ENCODE peak calls at places on chromosomes 7 and 10, in seven cellular contexts. One of them, this sample, is unnamed.

GRCh38 chr10:5551531-5552375 is 27.0 kb downstream of the CALML3 start:
- DNase-seq in HepG2: no peak
- DNase-seq in endothelial cell of umbilical vein: no peak
- DNase-seq in K562: peak; percentile 55
- DNase-seq in HCT116: no peak
- DNase-seq in GM12878: peak; percentile 2
- DNase-seq in GM23338: no peak
- DNase-seq in this sample: no peak

GRCh38 chr7:148611692-148612091 is 21.1 kb downstream of the C7orf33 start:
- DNase-seq in K562: no peak
- DNase-seq in GM23338: peak; percentile 78
- DNase-seq in GM12878: no peak
- DNase-seq in endothelial cell of umbilical vein: no peak
- DNase-seq in HCT116: no peak
- DNase-seq in HepG2: no peak
- DNase-seq in this sample: no peak

GRCh38 chr7:117951285-117951684 is 78.0 kb upstream of the CTTNBP2 start:
- DNase-seq in HCT116: no peak
- DNase-seq in HepG2: no peak
- DNase-seq in K562: no peak
- DNase-seq in GM12878: no peak
- DNase-seq in endothelial cell of umbilical vein: no peak
- DNase-seq in GM23338: no peak
- DNase-seq in this sample: no peak

GRCh38 chr7:32905175-32905662 is 13.7 kb upstream of the KBTBD2 start:
- DNase-seq in GM12878: no peak
- DNase-seq in endothelial cell of umbilical vein: peak; percentile 86
- DNase-seq in HepG2: no peak
- DNase-seq in HCT116: peak; percentile 42
- DNase-seq in GM23338: peak; percentile 98
- DNase-seq in K562: peak; percentile 81
- DNase-seq in this sample: peak; percentile 95

GRCh38 chr7:139099181-139099947 is 10.2 kb downstream of the ZC3HAV1 start:
- DNase-seq in endothelial cell of umbilical vein: no peak
- DNase-seq in HepG2: no peak
- DNase-seq in K562: no peak
- DNase-seq in GM12878: no peak
- DNase-seq in GM23338: no peak
- DNase-seq in HCT116: no peak
- DNase-seq in this sample: no peak

GRCh38 chr10:17236468-17236886 is 8.4 kb downstream of the VIM start:
- DNase-seq in endothelial cell of umbilical vein: peak; percentile 25
- DNase-seq in GM12878: no peak
- DNase-seq in GM23338: no peak
- DNase-seq in HCT116: no peak
- DNase-seq in HepG2: no peak
- DNase-seq in K562: no peak
- DNase-seq in this sample: no peak

GRCh38 chr10:125951290-125951689 is 54.9 kb downstream of the FANK1 start:
- DNase-seq in endothelial cell of umbilical vein: no peak
- DNase-seq in K562: no peak
- DNase-seq in GM23338: no peak
- DNase-seq in HepG2: peak; percentile 47
- DNase-seq in HCT116: no peak
- DNase-seq in GM12878: no peak
- DNase-seq in this sample: no peak

GRCh38 chr10:6737080-6737641 is 157.1 kb upstream of the PRKCQ start:
- DNase-seq in K562: no peak
- DNase-seq in endothelial cell of umbilical vein: no peak
- DNase-seq in GM23338: peak; percentile 56
- DNase-seq in GM12878: no peak
- DNase-seq in HCT116: peak; percentile 47
- DNase-seq in HepG2: no peak
- DNase-seq in this sample: no peak

GRCh38 chr7:77674878-77675277 is 21.4 kb upstream of the RSBN1L start:
- DNase-seq in K562: no peak
- DNase-seq in GM12878: no peak
- DNase-seq in HepG2: no peak
- DNase-seq in GM23338: no peak
- DNase-seq in HCT116: peak; percentile 48
- DNase-seq in endothelial cell of umbilical vein: no peak
- DNase-seq in this sample: no peak

GRCh38 chr7:114925443-114925842 is 3.5 kb downstream of the MDFIC start:
- DNase-seq in GM12878: no peak
- DNase-seq in HepG2: no peak
- DNase-seq in GM23338: no peak
- DNase-seq in K562: no peak
- DNase-seq in endothelial cell of umbilical vein: no peak
- DNase-seq in HCT116: no peak
- DNase-seq in this sample: no peak

GRCh38 chr10:60388709-60389241 is 900 bp downstream of the ANK3 start:
- DNase-seq in HCT116: no peak
- DNase-seq in HepG2: no peak
- DNase-seq in endothelial cell of umbilical vein: peak; percentile 62
- DNase-seq in GM12878: no peak
- DNase-seq in K562: no peak
- DNase-seq in GM23338: peak; percentile 43
- DNase-seq in this sample: no peak

GRCh38 chr7:17971392-17971791 is 31.1 kb upstream of the SNX13 start:
- DNase-seq in HCT116: no peak
- DNase-seq in endothelial cell of umbilical vein: peak; percentile 46
- DNase-seq in GM23338: no peak
- DNase-seq in K562: no peak
- DNase-seq in HepG2: no peak
- DNase-seq in GM12878: no peak
- DNase-seq in this sample: no peak

GRCh38 chr10:87656431-87657072 is 3.1 kb upstream of the PAPSS2 start:
- DNase-seq in HepG2: peak; percentile 51
- DNase-seq in GM12878: no peak
- DNase-seq in GM23338: peak; percentile 84
- DNase-seq in endothelial cell of umbilical vein: peak; percentile 78
- DNase-seq in HCT116: no peak
- DNase-seq in K562: peak; percentile 37
- DNase-seq in this sample: no peak

GRCh38 chr10:1124796-1125195 is 68.6 kb downstream of the WDR37 start:
- DNase-seq in HepG2: no peak
- DNase-seq in HCT116: no peak
- DNase-seq in GM12878: no peak
- DNase-seq in K562: no peak
- DNase-seq in endothelial cell of umbilical vein: no peak
- DNase-seq in GM23338: no peak
- DNase-seq in this sample: no peak

GRCh38 chr7:66050990-66051424 is 24.6 kb upstream of the ASL start:
- DNase-seq in endothelial cell of umbilical vein: no peak
- DNase-seq in GM12878: no peak
- DNase-seq in HCT116: no peak
- DNase-seq in GM23338: no peak
- DNase-seq in K562: no peak
- DNase-seq in HepG2: peak; percentile 82
- DNase-seq in this sample: no peak

GRCh38 chr7:39554583-39555140 is 11.5 kb upstream of the YAE1 start:
- DNase-seq in GM23338: no peak
- DNase-seq in HCT116: no peak
- DNase-seq in GM12878: no peak
- DNase-seq in HepG2: no peak
- DNase-seq in K562: no peak
- DNase-seq in endothelial cell of umbilical vein: no peak
- DNase-seq in this sample: no peak

GRCh38 chr7:77409739-77410545 is 6.2 kb downstream of the GSAP start:
- DNase-seq in endothelial cell of umbilical vein: no peak
- DNase-seq in HCT116: no peak
- DNase-seq in GM23338: no peak
- DNase-seq in GM12878: no peak
- DNase-seq in HepG2: peak; percentile 95
- DNase-seq in K562: no peak
- DNase-seq in this sample: no peak

DNA sequence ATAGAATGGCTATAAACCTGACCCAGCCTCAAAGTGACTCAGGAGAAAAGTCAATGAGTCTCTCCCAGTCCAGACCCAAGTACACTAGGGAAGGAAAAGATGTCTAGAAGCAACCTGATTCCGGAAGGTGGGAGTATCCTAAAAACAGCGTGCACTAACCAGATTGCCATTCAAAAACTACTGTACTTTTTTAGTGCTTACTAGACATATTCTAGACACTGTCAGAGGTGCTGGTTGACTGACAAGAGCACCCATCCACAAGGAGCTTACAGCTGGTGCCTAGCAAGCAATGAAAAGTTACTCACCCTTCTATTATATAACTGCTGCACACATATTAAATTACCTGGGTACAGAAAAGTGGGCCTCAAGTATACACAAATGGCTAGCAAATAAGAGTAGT is 81.0 kb downstream of the SIRT1 start:
- DNase-seq in GM12878: no peak
- DNase-seq in HepG2: no peak
- DNase-seq in K562: no peak
- DNase-seq in HCT116: no peak
- DNase-seq in endothelial cell of umbilical vein: no peak
- DNase-seq in GM23338: no peak
- DNase-seq in this sample: no peak
- TF ChIP-seq POLR2AphosphoS5 in GM12878: no peak
- TF ChIP-seq POLR2AphosphoS5 in HepG2: no peak
- TF ChIP-seq POLR2AphosphoS5 in K562: no peak
- TF ChIP-seq POLR2AphosphoS5 in HCT116: no peak
- TF ChIP-seq POLR2AphosphoS5 in endothelial cell of umbilical vein: no peak
- TF ChIP-seq POLR2AphosphoS5 in GM23338: no peak
- TF ChIP-seq POLR2AphosphoS5 in this sample: no peak

DNA sequence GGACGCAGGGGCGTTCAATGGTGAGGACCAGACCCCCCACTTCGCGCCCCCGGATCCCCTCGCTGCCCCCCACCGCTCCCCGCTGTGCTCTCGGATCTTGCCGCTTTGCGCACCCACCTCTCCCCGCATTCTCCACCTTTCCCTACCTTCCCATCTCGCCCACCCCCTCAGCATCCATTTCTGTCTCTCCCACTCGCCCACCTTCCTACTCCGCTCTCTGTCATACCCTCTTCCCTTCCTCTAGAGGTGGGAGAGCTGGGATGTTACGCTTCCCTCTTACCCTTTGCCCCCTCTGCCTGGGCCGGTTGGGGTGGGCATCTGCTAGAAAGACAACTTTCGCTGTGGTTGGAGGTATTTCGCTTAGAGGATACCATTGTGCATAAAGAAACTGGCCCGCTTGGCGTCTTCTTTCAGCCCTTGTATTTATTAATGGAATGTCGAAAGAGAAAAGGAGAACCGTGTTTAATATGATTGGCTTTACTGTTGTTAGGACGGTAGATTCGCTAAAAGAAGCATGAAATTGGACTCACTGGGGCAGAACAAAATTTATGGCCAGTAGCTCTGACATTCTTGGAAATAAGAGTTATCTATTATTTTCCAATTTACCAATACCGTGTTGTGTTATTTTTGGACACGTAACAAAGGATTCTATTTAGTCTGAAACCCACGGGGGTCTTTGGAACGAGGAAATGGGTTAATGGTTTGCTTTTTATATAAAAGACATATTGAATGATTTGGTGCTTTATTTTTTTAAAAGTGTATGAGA is 873 bp downstream of the PRKAR2B start:
- DNase-seq in endothelial cell of umbilical vein: peak; percentile 48
- DNase-seq in GM12878: no peak
- DNase-seq in HepG2: no peak
- DNase-seq in GM23338: peak; percentile 47
- DNase-seq in K562: no peak
- DNase-seq in HCT116: no peak
- DNase-seq in this sample: no peak
- TF ChIP-seq EZH2 in endothelial cell of umbilical vein: no peak
- TF ChIP-seq EZH2 in GM12878: peak; percentile 89
- TF ChIP-seq EZH2 in HepG2: no peak
- TF ChIP-seq EZH2 in GM23338: no peak
- TF ChIP-seq EZH2 in K562: no peak
- TF ChIP-seq EZH2 in HCT116: no peak
- TF ChIP-seq EZH2 in this sample: no peak

DNA sequence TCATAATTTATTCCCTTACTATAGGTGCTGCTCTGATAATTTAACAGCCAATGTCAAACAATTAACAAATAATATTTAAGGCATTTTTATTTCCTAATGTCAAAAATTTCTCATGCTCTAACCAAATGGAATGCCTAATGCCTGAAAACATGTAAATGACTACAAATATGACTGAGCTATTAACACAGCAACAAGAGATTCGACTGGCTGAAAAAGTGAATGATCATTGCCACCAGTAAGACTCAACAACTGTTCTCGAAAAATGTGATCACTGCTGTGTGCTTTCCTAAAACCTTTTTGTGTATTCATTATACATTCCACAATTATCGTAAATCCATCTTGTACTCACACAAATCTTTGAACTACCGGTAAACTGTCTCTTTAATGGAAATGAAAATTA is 118.7 kb downstream of the NPY start:
- DNase-seq in K562: no peak
- DNase-seq in HepG2: no peak
- DNase-seq in GM23338: no peak
- DNase-seq in HCT116: no peak
- DNase-seq in endothelial cell of umbilical vein: peak; percentile 6
- DNase-seq in GM12878: no peak
- DNase-seq in this sample: no peak
- TF ChIP-seq POLR2AphosphoS5 in K562: no peak
- TF ChIP-seq POLR2AphosphoS5 in HepG2: no peak
- TF ChIP-seq POLR2AphosphoS5 in GM23338: no peak
- TF ChIP-seq POLR2AphosphoS5 in HCT116: no peak
- TF ChIP-seq POLR2AphosphoS5 in endothelial cell of umbilical vein: no peak
- TF ChIP-seq POLR2AphosphoS5 in GM12878: no peak
- TF ChIP-seq POLR2AphosphoS5 in this sample: no peak

GRCh38 chr7:151167197-151167911 is at the start of gene GBX1:
- DNase-seq in HepG2: no peak
- DNase-seq in K562: peak; percentile 66
- DNase-seq in GM23338: peak; percentile 66
- DNase-seq in GM12878: no peak
- DNase-seq in endothelial cell of umbilical vein: no peak
- DNase-seq in HCT116: no peak
- DNase-seq in this sample: no peak
- TF ChIP-seq EZH2 in HepG2: no peak
- TF ChIP-seq EZH2 in K562: no peak
- TF ChIP-seq EZH2 in GM23338: no peak
- TF ChIP-seq EZH2 in GM12878: no peak
- TF ChIP-seq EZH2 in endothelial cell of umbilical vein: peak; percentile 100
- TF ChIP-seq EZH2 in HCT116: no peak
- TF ChIP-seq EZH2 in this sample: peak; percentile 95

GRCh38 chr7:80884511-80885195 is 34.2 kb downstream of the SEMA3C start:
- DNase-seq in GM23338: no peak
- DNase-seq in HCT116: no peak
- DNase-seq in GM12878: no peak
- DNase-seq in K562: no peak
- DNase-seq in endothelial cell of umbilical vein: no peak
- DNase-seq in HepG2: no peak
- DNase-seq in this sample: no peak
- TF ChIP-seq POLR2AphosphoS5 in GM23338: no peak
- TF ChIP-seq POLR2AphosphoS5 in HCT116: no peak
- TF ChIP-seq POLR2AphosphoS5 in GM12878: no peak
- TF ChIP-seq POLR2AphosphoS5 in K562: no peak
- TF ChIP-seq POLR2AphosphoS5 in endothelial cell of umbilical vein: no peak
- TF ChIP-seq POLR2AphosphoS5 in HepG2: no peak
- TF ChIP-seq POLR2AphosphoS5 in this sample: no peak

This sample was measured in SK-N-MC.